ENCODE peak calls at places on chromosomes 11 and 22, in four cellular contexts. U is iPS-NIHi11; H is activated naive CD8-positive, alpha-beta T cell treated with anti-CD3 and anti-CD28 coated beads, Interleukin-2, amount 50 U/mL, for 24 hours; R is activated CD4-positive, alpha-beta T cell treated with anti-CD3 and anti-CD28 coated beads for 36 hours. A is an unnamed sample.

GRCh38 chr11:70595452-70595851 is 197.1 kb downstream of the CTTN start:
- DNase-seq in U (no peak), H (no peak), R (no peak), A (no peak)

GRCh38 chr22:48315415-48316244 is 1512.0 kb downstream of the BRD1 start:
- DNase-seq in U (no peak), H (no peak), R (no peak), A (no peak)

GRCh38 chr11:27201454-27202302 is 161.1 kb downstream of the BBOX1 start:
- DNase-seq in U (peak), H (no peak), R (no peak), A (no peak)

GRCh38 chr11:127620660-127621059 is 620.1 kb upstream of the KIRREL3 start:
- DNase-seq in U (no peak), H (no peak), R (no peak), A (no peak)

GRCh38 chr11:86091566-86091965 is 22.7 kb upstream of the PICALM start:
- DNase-seq in U (no peak), H (no peak), R (no peak), A (no peak)

GRCh38 chr11:57460756-57461749 is 725 bp downstream of the RTN4RL2 start:
- DNase-seq in U (peak), H (no peak), R (no peak), A (no peak)

GRCh38 chr11:15653191-15653590 is 538.5 kb downstream of the INSC start:
- DNase-seq in U (no peak), H (no peak), R (no peak), A (no peak)

GRCh38 chr22:36101756-36102155 is 58.8 kb downstream of the APOL3 start:
- DNase-seq in U (no peak), H (no peak), R (no peak), A (no peak)

GRCh38 chr11:441418-442274 is at the start of gene ANO9:
- DNase-seq in U (peak), H (peak), R (peak), A (no peak)

A was measured in CMK.